ENCODE peak calls at places on chromosomes 13 and 19, in seven cellular contexts. H is heart right ventricle, P is HL-60, T is PC-9, Y is upper lobe of left lung, Z is bronchial epithelial cell, V is ovary. A is an unnamed sample.

GRCh38 chr19:33438016-33438671 is 64.6 kb downstream of the CEBPG start:
- DNase-seq in H (peak), P (no peak), T (no peak), Y (no peak), Z (no peak), V (peak), A (peak)

GRCh38 chr19:36149673-36150406 is 2.4 kb downstream of the COX7A1 start:
- DNase-seq in H (peak), P (no peak), T (no peak), Y (no peak), Z (peak), V (no peak), A (no peak)

GRCh38 chr19:17394891-17395415 is 957 bp upstream of the CCDC194 start:
- DNase-seq in H (peak), P (peak), T (no peak), Y (peak), Z (peak), V (peak), A (peak)

GRCh38 chr13:90084684-90085290 is 1262.7 kb upstream of the MIR17HG start:
- DNase-seq in H (no peak), P (no peak), T (no peak), Y (no peak), Z (peak), V (no peak), A (peak)

GRCh38 chr13:47426126-47426849 is 529.4 kb upstream of the HTR2A start:
- DNase-seq in H (no peak), P (no peak), T (no peak), Y (peak), Z (peak), V (no peak), A (peak)

GRCh38 chr19:18203408-18203862 is 407 bp downstream of the RAB3A start:
- DNase-seq in H (peak), P (peak), T (no peak), Y (peak), Z (no peak), V (peak), A (no peak)

GRCh38 chr19:28864024-28864503 is 348.9 kb downstream of the UQCRFS1 start:
- DNase-seq in H (peak), P (no peak), T (no peak), Y (no peak), Z (no peak), V (no peak), A (no peak)

GRCh38 chr19:36092566-36092965 is 18.4 kb upstream of the OVOL3 start:
- DNase-seq in H (no peak), P (no peak), T (no peak), Y (no peak), Z (no peak), V (no peak), A (no peak)

GRCh38 chr13:27578121-27579030 is 42.0 kb downstream of the LNX2 start:
- DNase-seq in H (no peak), P (no peak), T (no peak), Y (no peak), Z (peak), V (no peak), A (peak)

GRCh38 chr13:46198794-46199193 is 12.9 kb upstream of the LRRC63 start:
- DNase-seq in H (no peak), P (no peak), T (no peak), Y (no peak), Z (no peak), V (no peak), A (no peak)

GRCh38 chr13:114120486-114121430 is 11.7 kb downstream of the RASA3 start:
- DNase-seq in H (no peak), P (no peak), T (no peak), Y (no peak), Z (no peak), V (no peak), A (no peak)

GRCh38 chr13:114118086-114118762 is 14.2 kb downstream of the RASA3 start:
- DNase-seq in H (no peak), P (no peak), T (no peak), Y (no peak), Z (no peak), V (no peak), A (no peak)

GRCh38 chr13:114116734-114117133 is 15.7 kb downstream of the RASA3 start:
- DNase-seq in H (no peak), P (no peak), T (no peak), Y (no peak), Z (no peak), V (peak), A (no peak)

GRCh38 chr13:114118763-114119123 is 13.7 kb downstream of the RASA3 start:
- DNase-seq in H (no peak), P (no peak), T (no peak), Y (no peak), Z (no peak), V (no peak), A (peak)

DNA sequence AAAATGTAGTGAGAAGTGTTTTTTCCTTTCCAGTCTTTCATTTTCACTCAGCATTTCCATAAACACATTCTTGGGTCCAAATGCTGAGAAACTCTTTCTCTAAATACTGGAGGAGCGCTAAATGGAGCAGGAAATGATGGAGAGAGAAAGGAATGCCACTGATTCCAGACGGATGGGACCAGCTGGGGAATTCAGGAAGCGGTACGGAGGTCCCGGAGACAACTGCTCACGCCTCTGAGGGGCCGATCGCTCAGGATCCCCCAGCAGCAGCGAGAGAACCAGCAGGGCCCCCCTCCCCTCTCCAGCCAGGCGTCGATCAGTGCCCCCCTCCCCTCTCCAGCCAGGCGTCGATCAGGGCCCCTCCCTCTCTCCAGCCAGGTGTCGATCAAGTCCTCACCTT is 13.2 kb downstream of the RASA3 start:
- DNase-seq in H (no peak), P (no peak), T (no peak), Y (no peak), Z (peak), V (no peak), A (peak)
- H3K4me3 ChIP-seq in H (no peak), P (no peak), T (no peak), Y (no peak), Z (peak), V (no peak), A (peak)

DNA sequence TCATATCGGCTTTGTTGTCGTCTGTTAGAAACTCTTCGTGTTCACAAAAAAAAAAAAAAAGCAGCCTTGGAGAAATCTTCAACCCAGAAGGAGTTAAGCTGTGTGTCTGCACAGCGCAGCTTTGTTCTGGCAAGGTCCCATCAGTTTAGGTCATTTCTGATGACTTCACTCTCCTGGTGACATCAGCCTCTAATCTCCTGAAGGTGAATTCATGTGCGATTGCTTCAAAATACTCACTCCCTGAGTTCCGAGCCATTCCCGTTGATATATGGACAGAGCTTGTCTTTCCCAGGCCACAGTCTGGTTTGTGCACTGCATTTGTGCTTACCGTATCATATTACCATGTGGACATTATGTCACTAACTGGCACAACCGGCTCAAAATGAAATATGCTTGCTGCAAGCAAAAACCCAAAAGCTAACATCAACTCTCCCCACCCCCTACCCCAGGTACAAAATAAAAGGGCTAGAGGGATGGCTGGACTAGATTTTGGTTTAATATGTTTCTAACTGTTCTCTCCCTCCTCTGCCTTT is 342.4 kb downstream of the KCNRG start:
- DNase-seq in H (no peak), P (no peak), T (peak), Y (peak), Z (peak), V (no peak), A (peak)
- H3K4me3 ChIP-seq in H (no peak), P (no peak), T (peak), Y (no peak), Z (no peak), V (no peak), A (no peak)

GRCh38 chr19:39156891-39157230 is 31.3 kb downstream of the PAK4 start:
- DNase-seq in H (no peak), P (no peak), T (no peak), Y (no peak), Z (no peak), V (no peak), A (no peak)
- H3K4me3 ChIP-seq in H (no peak), P (no peak), T (no peak), Y (no peak), Z (peak), V (peak), A (peak)

DNA sequence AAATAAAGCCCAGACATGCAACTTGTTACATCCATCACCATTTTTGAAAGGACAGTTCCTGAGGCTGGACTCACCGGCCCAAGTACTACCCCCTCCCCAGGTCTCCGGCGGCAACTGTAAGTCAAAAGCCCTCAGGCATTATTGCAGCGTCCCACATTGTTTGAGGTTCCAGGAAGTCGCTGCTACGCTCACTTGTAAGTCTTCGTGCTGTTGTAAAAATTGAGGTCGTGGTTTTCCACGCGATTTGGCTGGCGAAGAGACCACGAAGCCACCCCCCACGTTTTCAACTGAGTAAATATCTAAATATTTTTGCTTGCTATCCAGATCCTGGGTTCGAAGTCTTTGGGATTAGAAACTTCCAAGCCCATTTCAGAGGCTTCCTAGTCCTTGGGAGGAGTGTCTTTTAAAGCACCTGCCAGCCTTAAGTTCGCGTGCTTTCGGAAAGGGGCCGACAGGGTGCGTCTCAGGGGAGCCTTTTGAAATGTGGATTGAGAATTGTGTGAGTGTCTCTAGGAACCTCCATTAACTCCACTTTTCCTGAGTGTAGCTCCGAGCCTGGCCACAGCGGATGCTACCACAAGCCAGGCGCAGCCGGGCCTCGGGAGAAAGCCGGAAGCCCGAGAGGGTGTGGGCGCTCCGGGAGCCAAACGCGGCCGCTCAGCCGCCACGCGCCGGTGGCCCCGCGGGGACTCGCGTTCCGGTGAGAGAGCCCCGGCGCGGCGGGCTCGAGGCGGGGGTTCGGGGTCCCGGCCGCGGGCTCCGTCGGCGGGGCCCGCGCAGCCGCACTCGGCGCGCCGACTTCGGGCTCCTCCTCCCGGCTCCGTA is at the start of gene FNDC3A:
- DNase-seq in H (peak), P (no peak), T (peak), Y (peak), Z (peak), V (peak), A (peak)
- H3K4me3 ChIP-seq in H (peak), P (peak), T (peak), Y (peak), Z (peak), V (peak), A (peak)

GRCh38 chr13:81762449-81762848 is 1421.5 kb upstream of the SPRY2 start:
- DNase-seq in H (no peak), P (no peak), T (no peak), Y (no peak), Z (no peak), V (no peak), A (no peak)
- H3K4me3 ChIP-seq in H (no peak), P (no peak), T (no peak), Y (no peak), Z (no peak), V (no peak), A (no peak)

DNA sequence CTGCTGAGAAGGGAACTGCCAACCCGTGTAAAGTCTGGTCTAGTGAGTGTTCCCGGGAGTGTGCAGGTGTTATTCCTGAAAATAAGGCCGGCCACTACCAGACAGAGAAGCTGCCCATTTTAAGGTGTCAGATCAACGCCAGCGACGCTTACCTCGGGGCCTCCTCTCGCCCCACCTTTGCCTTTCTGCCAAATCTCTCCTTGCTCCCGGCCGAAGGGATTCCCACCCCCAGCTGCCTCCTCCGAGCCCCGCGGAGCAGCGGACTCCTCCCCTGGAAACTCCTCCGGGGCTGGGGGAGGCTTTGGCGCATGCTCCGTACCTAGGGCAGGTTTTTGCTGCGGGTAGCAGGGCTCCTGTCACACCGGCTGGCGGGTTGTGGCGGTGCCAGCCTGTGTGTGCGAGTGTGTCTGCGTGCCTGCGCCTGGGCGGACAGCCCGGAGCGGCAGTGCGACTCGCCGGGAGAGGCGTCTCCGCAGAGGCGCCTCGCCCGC is at the start of gene HS6ST3:
- DNase-seq in H (peak), P (no peak), T (no peak), Y (no peak), Z (peak), V (no peak), A (peak)
- H3K4me3 ChIP-seq in H (peak), P (peak), T (peak), Y (no peak), Z (peak), V (peak), A (peak)